ENCODE peak calls at places on chromosomes 4 and X, in four cellular contexts. C is HCT116, M is HepG2, U is K562. J is an unnamed sample.

GRCh38 chr4:31788676-31789075 is 1068.5 kb downstream of the PCDH7 start:
- DNase-seq in C (no peak), M (no peak), U (no peak), J (no peak)

GRCh38 chr4:106530816-106531215 is 162.2 kb upstream of the GIMD1 start:
- DNase-seq in C (no peak), M (no peak), U (no peak), J (no peak)

GRCh38 chr4:2648159-2648814 is 107.8 kb downstream of the TNIP2 start:
- DNase-seq in C (no peak), M (no peak), U (no peak), J (no peak)

GRCh38 chr4:176769519-176769918 is 23.2 kb downstream of the VEGFC start:
- DNase-seq in C (no peak), M (no peak), U (no peak), J (no peak)

GRCh38 chrX:72137846-72138455 is 6.2 kb upstream of the RTL5 start:
- DNase-seq in C (no peak), M (no peak), U (no peak), J (no peak)

GRCh38 chrX:39011454-39012204 is 210.4 kb downstream of the MID1IP1 start:
- DNase-seq in C (no peak), M (no peak), U (no peak), J (no peak)

GRCh38 chr4:127400736-127401346 is 231.9 kb upstream of the INTU start:
- DNase-seq in C (peak; percentile 73), M (peak; percentile 66), U (peak; percentile 80), J (peak; percentile 36)

GRCh38 chr4:107468812-107469211 is 251.2 kb downstream of the PAPSS1 start:
- DNase-seq in C (no peak), M (no peak), U (no peak), J (no peak)

GRCh38 chr4:10082459-10083272 is 33.9 kb downstream of the WDR1 start:
- DNase-seq in C (no peak), M (no peak), U (no peak), J (no peak)

GRCh38 chr4:92988301-92988700 is 684.5 kb downstream of the GRID2 start:
- DNase-seq in C (no peak), M (no peak), U (no peak), J (no peak)

GRCh38 chr4:99300934-99301333 is 10.1 kb upstream of the ADH1A start:
- DNase-seq in C (no peak), M (peak; percentile 58), U (peak; percentile 8), J (no peak)

GRCh38 chrX:119826399-119826959 is 26.3 kb downstream of the UPF3B start:
- DNase-seq in C (no peak), M (peak; percentile 76), U (no peak), J (peak; percentile 5)

GRCh38 chr4:76581276-76581675 is 146.2 kb downstream of the SHROOM3 start:
- DNase-seq in C (no peak), M (no peak), U (no peak), J (no peak)

GRCh38 chrX:24515447-24515846 is 50.4 kb downstream of the PDK3 start:
- DNase-seq in C (no peak), M (no peak), U (peak; percentile 6), J (no peak)

GRCh38 chrX:69285401-69285871 is 120.2 kb upstream of the PJA1 start:
- DNase-seq in C (no peak), M (no peak), U (no peak), J (no peak)

GRCh38 chr4:40577588-40578253 is 51.9 kb downstream of the RBM47 start:
- DNase-seq in C (no peak), M (no peak), U (no peak), J (no peak)

GRCh38 chr4:7759221-7759620 is 180.4 kb downstream of the AFAP1 start:
- DNase-seq in C (no peak), M (no peak), U (no peak), J (no peak)

GRCh38 chr4:74123065-74123728 is 24.2 kb upstream of the CXCL2 start:
- DNase-seq in C (no peak), M (peak; percentile 47), U (no peak), J (no peak)

GRCh38 chr4:53537606-53538005 is 53.7 kb downstream of the LNX1 start:
- DNase-seq in C (no peak), M (no peak), U (no peak), J (no peak)

GRCh38 chr4:2168469-2169319 is 73.2 kb downstream of the HAUS3 start:
- DNase-seq in C (no peak), M (no peak), U (no peak), J (no peak)

GRCh38 chr4:128444544-128445302 is 157.1 kb upstream of the PGRMC2 start:
- DNase-seq in C (no peak), M (no peak), U (no peak), J (no peak)

GRCh38 chrX:39416547-39417262 is 615.4 kb downstream of the MID1IP1 start:
- DNase-seq in C (no peak), M (no peak), U (no peak), J (no peak)

GRCh38 chrX:117510453-117510852 is 606.2 kb downstream of the KLHL13 start:
- DNase-seq in C (no peak), M (no peak), U (no peak), J (no peak)

GRCh38 chr4:8044699-8045098 is 105.0 kb upstream of the AFAP1 start:
- DNase-seq in C (no peak), M (no peak), U (no peak), J (no peak)

GRCh38 chr4:47840291-47840690 is 2.4 kb upstream of the CORIN start:
- DNase-seq in C (no peak), M (no peak), U (no peak), J (no peak)

GRCh38 chrX:122625821-122626220 is 558.3 kb upstream of the GRIA3 start:
- DNase-seq in C (no peak), M (no peak), U (no peak), J (no peak)

GRCh38 chr4:39729557-39729956 is 31.6 kb downstream of the UBE2K start:
- DNase-seq in C (no peak), M (no peak), U (no peak), J (no peak)

GRCh38 chr4:34721835-34722234 is 1522.5 kb downstream of the ARAP2 start:
- DNase-seq in C (no peak), M (no peak), U (no peak), J (no peak)

GRCh38 chr4:34723606-34724005 is 1520.7 kb downstream of the ARAP2 start:
- DNase-seq in C (no peak), M (no peak), U (no peak), J (no peak)

DNA sequence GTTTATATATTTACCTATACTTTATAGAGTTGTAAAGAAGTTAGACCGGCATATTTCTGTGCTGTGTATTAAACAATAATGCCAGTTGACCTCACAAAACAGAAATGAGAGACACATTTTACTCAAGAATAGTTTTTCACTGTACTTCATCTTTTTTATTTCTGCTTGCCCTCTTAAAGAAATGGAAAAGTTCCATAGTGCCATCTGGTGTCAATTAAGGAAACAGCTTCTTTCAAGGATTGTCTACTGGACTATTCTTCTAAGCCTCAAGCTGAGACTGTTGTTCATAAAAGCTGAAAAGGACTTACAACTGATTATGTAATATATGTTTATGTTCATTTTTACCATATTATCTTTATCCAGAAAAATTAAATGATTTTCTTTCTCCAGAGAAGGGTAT is 1523.8 kb downstream of the ARAP2 start:
- DNase-seq in C (peak; percentile 27), M (peak; percentile 17), U (peak; percentile 11), J (no peak)
- TF ChIP-seq TCF7L2 in C (no peak), M (no peak), U (no peak), J (no peak)

DNA sequence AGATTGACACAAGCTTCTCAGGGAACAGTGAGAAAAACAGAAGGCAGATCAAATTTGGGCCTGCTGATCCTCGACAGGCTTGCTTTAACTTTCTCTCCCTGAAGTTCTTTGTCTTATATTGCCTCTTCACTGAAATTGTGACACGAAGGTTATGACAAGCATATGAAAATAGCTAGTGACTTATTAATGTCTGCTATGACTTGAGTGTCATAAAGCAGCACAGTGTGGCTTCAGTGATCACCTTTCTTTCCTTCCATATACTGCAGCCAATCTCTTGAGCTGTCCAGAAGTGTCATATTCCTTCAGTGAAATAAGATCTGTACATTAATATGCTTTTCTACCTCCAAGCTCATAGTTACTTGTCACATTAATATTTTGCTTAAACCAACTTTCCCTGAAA is 870.2 kb downstream of the C4orf33 start:
- DNase-seq in C (no peak), M (no peak), U (no peak), J (no peak)
- H3K4me3 ChIP-seq in C (no peak overlapping the region), M (no peak overlapping the region), U (no peak overlapping the region), J (no peak overlapping the region)

GRCh38 chr4:83613994-83614393 is 78.1 kb downstream of the GPAT3 start:
- DNase-seq in C (no peak), M (no peak), U (no peak), J (no peak)

GRCh38 chr4:83617371-83618021 is 81.6 kb downstream of the GPAT3 start:
- DNase-seq in C (no peak), M (no peak), U (no peak), J (no peak)

GRCh38 chr4:83618431-83618830 is 82.5 kb downstream of the GPAT3 start:
- DNase-seq in C (peak; percentile 52), M (peak; percentile 87), U (peak; percentile 47), J (no peak)

GRCh38 chr4:83616252-83616651 is 80.3 kb downstream of the GPAT3 start:
- DNase-seq in C (no peak), M (no peak), U (no peak), J (no peak)

DNA sequence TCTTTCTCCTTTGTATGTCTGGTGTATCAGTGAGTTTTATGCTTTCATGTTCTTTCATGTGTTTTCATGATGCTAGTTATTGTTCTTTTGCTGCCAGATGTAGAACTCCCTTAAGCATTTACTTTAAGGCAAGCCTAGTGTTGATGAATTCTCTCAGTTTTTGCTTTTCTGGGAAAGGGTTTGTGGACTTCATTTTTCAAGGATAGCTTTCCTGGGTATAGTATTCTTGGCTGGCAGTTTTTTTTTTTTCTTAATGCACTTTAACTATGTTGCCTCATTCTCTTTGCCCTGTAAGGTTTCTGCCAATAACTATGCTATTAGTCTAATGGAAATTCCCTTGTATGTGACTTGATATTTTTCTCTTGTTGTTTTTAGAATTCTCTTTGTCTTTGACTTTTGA is 77.1 kb downstream of the GPAT3 start:
- DNase-seq in C (no peak), M (no peak), U (no peak), J (no peak)
- TF ChIP-seq TCF7L2 in C (no peak), M (no peak), U (no peak), J (no peak)

GRCh38 chr4:80459918-80460473 is 124.5 kb downstream of the CFAP299 start:
- DNase-seq in C (no peak), M (no peak), U (no peak), J (no peak)

GRCh38 chr4:80465238-80465637 is 129.7 kb downstream of the CFAP299 start:
- DNase-seq in C (no peak), M (no peak), U (no peak), J (no peak)

GRCh38 chr4:80463509-80463908 is 128.0 kb downstream of the CFAP299 start:
- DNase-seq in C (no peak), M (no peak), U (no peak), J (no peak)

GRCh38 chr4:80461412-80461811 is 125.9 kb downstream of the CFAP299 start:
- DNase-seq in C (no peak), M (no peak), U (no peak), J (no peak)

DNA sequence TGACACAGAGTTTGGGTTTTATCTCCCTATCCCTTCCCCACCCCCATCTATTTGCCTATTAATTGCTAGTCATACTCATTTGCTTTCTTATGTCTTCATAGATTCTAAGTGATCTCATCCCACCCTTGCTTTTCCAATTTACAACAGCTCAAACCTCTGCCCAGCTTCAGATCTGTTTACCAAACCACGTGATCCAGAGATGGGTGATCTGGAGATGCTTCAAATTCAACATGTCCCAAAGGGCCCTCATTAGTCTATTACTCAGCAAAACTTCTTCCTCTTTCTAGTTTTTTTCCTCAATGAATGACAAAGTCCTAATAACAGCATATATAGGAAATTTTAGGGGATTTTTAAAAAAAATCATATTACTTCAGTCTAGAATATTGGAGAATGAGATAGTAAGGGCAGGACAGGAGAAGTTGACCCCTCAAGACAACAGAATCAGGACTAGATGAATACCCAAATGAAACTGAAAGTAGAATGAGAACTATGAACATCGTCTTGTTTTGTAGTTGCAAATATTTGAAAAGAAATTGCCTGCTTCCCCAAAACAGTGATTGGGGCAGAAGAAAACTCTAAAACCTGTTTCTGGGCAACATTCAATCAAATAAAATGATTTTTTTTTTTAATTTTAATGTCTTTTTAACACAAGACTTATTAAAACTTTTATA is 127.1 kb downstream of the CFAP299 start:
- DNase-seq in C (no peak), M (no peak), U (no peak), J (no peak)
- H3K4me3 ChIP-seq in C (no peak overlapping the region), M (no peak overlapping the region), U (no peak overlapping the region), J (no peak overlapping the region)